ENCODE peak calls at places on chromosomes 7 and 10, in nine cellular contexts. P is Caco-2; W is left cardiac atrium; U is fibroblast of the aortic adventitia; L is NCI-H1092 treated with DMSO at 0.1 percent for 48 hours; K is stimulated activated CD4-positive, alpha-beta T cell treated with anti-CD3 and anti-CD28 coated beads, Interleukin-12 subunit alpha, Interleukin-12 subunit beta, amount 100 ng/mL, for 4 hours; V is HT-29; T is amygdala; H is tibial nerve. B is an unnamed sample.

GRCh38 chr7:121313793-121314676 is 14.8 kb upstream of the WNT16 start:
- DNase-seq in P (no peak), W (no peak), U (peak), L (peak), K (no peak), V (peak), T (no peak), H (no peak), B (no peak)

GRCh38 chr10:72011468-72011867 is 47.3 kb downstream of the CHST3 start:
- DNase-seq in P (no peak), W (no peak), U (no peak), L (peak), K (no peak), V (no peak), T (peak), H (no peak), B (no peak)

GRCh38 chr7:24701899-24702235 is 55.4 kb downstream of the GSDME start:
- DNase-seq in P (no peak), W (no peak), U (no peak), L (no peak), K (no peak), V (no peak), T (no peak), H (no peak), B (no peak)

GRCh38 chr10:75211007-75211735 is 575 bp downstream of the VDAC2 start:
- DNase-seq in P (peak), W (no peak), U (peak), L (no peak), K (peak), V (peak), T (no peak), H (no peak), B (peak)

GRCh38 chr7:45915606-45916005 is 5.5 kb downstream of the IGFBP3 start:
- DNase-seq in P (no peak), W (no peak), U (peak), L (no peak), K (no peak), V (no peak), T (no peak), H (no peak), B (no peak)

GRCh38 chr10:122468923-122469781 is 7.8 kb downstream of the HTRA1 start:
- DNase-seq in P (no peak), W (no peak), U (peak), L (no peak), K (no peak), V (no peak), T (no peak), H (no peak), B (peak)

GRCh38 chr7:131501422-131501821 is 55.0 kb downstream of the PODXL start:
- DNase-seq in P (no peak), W (no peak), U (peak), L (no peak), K (no peak), V (no peak), T (no peak), H (no peak), B (no peak)

GRCh38 chr7:159115601-159116501 is 28.8 kb downstream of the VIPR2 start:
- DNase-seq in P (peak), W (no peak), U (no peak), L (peak), K (no peak), V (peak), T (no peak), H (no peak), B (no peak)

GRCh38 chr10:104353325-104354048 is at the start of gene CFAP58:
- DNase-seq in P (peak), W (peak), U (peak), L (peak), K (peak), V (peak), T (peak), H (peak), B (peak)

GRCh38 chr7:46545790-46546189 is 624.7 kb upstream of the IGFBP3 start:
- DNase-seq in P (no peak), W (no peak), U (peak), L (no peak), K (no peak), V (peak), T (no peak), H (no peak), B (no peak)

GRCh38 chr7:4856336-4857056 is 5.3 kb downstream of the PAPOLB start:
- DNase-seq in P (no peak), W (no peak), U (no peak), L (no peak), K (no peak), V (no peak), T (no peak), H (no peak), B (no peak)

GRCh38 chr7:111320133-111320532 is 229.2 kb downstream of the LRRN3 start:
- DNase-seq in P (no peak), W (no peak), U (no peak), L (no peak), K (no peak), V (no peak), T (no peak), H (no peak), B (no peak)

GRCh38 chr7:73968511-73968910 is 59.5 kb upstream of the ELN start:
- DNase-seq in P (no peak), W (no peak), U (peak), L (no peak), K (no peak), V (no peak), T (no peak), H (no peak), B (no peak)

GRCh38 chr7:77658928-77659327 is 37.3 kb upstream of the RSBN1L start:
- DNase-seq in P (no peak), W (no peak), U (no peak), L (no peak), K (no peak), V (no peak), T (no peak), H (no peak), B (no peak)

GRCh38 chr7:81447351-81447952 is 322.4 kb downstream of the HGF start:
- DNase-seq in P (peak), W (no peak), U (peak), L (peak), K (no peak), V (peak), T (no peak), H (no peak), B (no peak)

GRCh38 chr10:121437596-121437995 is 160.6 kb downstream of the FGFR2 start:
- DNase-seq in P (no peak), W (peak), U (no peak), L (peak), K (no peak), V (no peak), T (no peak), H (peak), B (no peak)

GRCh38 chr7:101160917-101161316 is 4.5 kb downstream of the VGF start:
- DNase-seq in P (no peak), W (no peak), U (no peak), L (no peak), K (no peak), V (no peak), T (no peak), H (no peak), B (no peak)

GRCh38 chr10:25536027-25536426 is 361.2 kb downstream of the GPR158 start:
- DNase-seq in P (no peak), W (no peak), U (no peak), L (no peak), K (no peak), V (no peak), T (no peak), H (no peak), B (no peak)

GRCh38 chr7:8232999-8233847 is 28.7 kb downstream of the ICA1 start:
- DNase-seq in P (no peak), W (peak), U (peak), L (no peak), K (no peak), V (no peak), T (no peak), H (no peak), B (no peak)

GRCh38 chr7:17134786-17135185 is 163.7 kb upstream of the AHR start:
- DNase-seq in P (no peak), W (no peak), U (no peak), L (no peak), K (no peak), V (no peak), T (no peak), H (no peak), B (no peak)

GRCh38 chr7:75686551-75686950 is 52.2 kb downstream of the HIP1 start:
- DNase-seq in P (no peak), W (no peak), U (no peak), L (no peak), K (no peak), V (no peak), T (no peak), H (no peak), B (no peak)

GRCh38 chr10:3791974-3792633 is 7.1 kb upstream of the KLF6 start:
- DNase-seq in P (no peak), W (no peak), U (peak), L (no peak), K (no peak), V (no peak), T (no peak), H (no peak), B (no peak)

GRCh38 chr7:107948645-107949442 is 54.1 kb downstream of the LAMB1 start:
- DNase-seq in P (peak), W (no peak), U (peak), L (no peak), K (no peak), V (peak), T (no peak), H (no peak), B (no peak)

GRCh38 chr10:102675151-102675886 is 31.0 kb downstream of the TRIM8 start:
- DNase-seq in P (no peak), W (no peak), U (no peak), L (peak), K (no peak), V (no peak), T (no peak), H (no peak), B (no peak)

GRCh38 chr10:71998840-71999194 is 34.6 kb downstream of the CHST3 start:
- DNase-seq in P (no peak), W (peak), U (peak), L (no peak), K (no peak), V (peak), T (no peak), H (no peak), B (peak)

GRCh38 chr7:81210092-81211064 is 291.5 kb upstream of the SEMA3C start:
- DNase-seq in P (no peak), W (no peak), U (peak), L (no peak), K (no peak), V (no peak), T (no peak), H (no peak), B (no peak)

GRCh38 chr7:65731129-65731528 is 141.7 kb upstream of the VKORC1L1 start:
- DNase-seq in P (no peak), W (no peak), U (no peak), L (no peak), K (no peak), V (no peak), T (no peak), H (no peak), B (no peak)

GRCh38 chr10:77744249-77744648 is 106.6 kb upstream of the KCNMA1 start:
- DNase-seq in P (no peak), W (no peak), U (no peak), L (no peak), K (no peak), V (no peak), T (no peak), H (no peak), B (no peak)

GRCh38 chr10:110742801-110743200 is 98.7 kb downstream of the RBM20 start:
- DNase-seq in P (no peak), W (peak), U (no peak), L (no peak), K (no peak), V (no peak), T (no peak), H (no peak), B (no peak)

B was measured in gastrocnemius medialis.